ENCODE peak calls at places on chromosomes 5 and 9, in four cellular contexts. One of them, this sample, is unnamed.

GRCh38 chr5:110414360-110414759 is 312.1 kb downstream of the TMEM232 start:
- DNase-seq in SK-N-SH: no peak
- DNase-seq in GM12878: no peak
- DNase-seq in K562: no peak
- DNase-seq in this sample: peak; percentile 8

GRCh38 chr5:169099801-169100734 is 200.9 kb downstream of the SLIT3 start:
- DNase-seq in SK-N-SH: peak; percentile 73
- DNase-seq in GM12878: no peak
- DNase-seq in K562: no peak
- DNase-seq in this sample: no peak

GRCh38 chr9:119968837-119969707 is 599.8 kb upstream of the BRINP1 start:
- DNase-seq in K562: peak; percentile 73
- DNase-seq in SK-N-SH: peak; percentile 76
- DNase-seq in GM12878: no peak
- DNase-seq in this sample: peak; percentile 28

GRCh38 chr9:93183663-93184438 is at the start of gene WNK2:
- DNase-seq in GM12878: no peak
- DNase-seq in SK-N-SH: peak; percentile 96
- DNase-seq in K562: peak; percentile 98
- DNase-seq in this sample: no peak

GRCh38 chr5:180868960-180869359 is 7.9 kb upstream of the ZFP62 start:
- DNase-seq in SK-N-SH: peak; percentile 71
- DNase-seq in K562: peak; percentile 69
- DNase-seq in GM12878: peak; percentile 61
- DNase-seq in this sample: peak; percentile 66

GRCh38 chr5:72286798-72287197 is 33.2 kb downstream of the MRPS27 start:
- DNase-seq in GM12878: no peak
- DNase-seq in K562: no peak
- DNase-seq in SK-N-SH: no peak
- DNase-seq in this sample: no peak

GRCh38 chr5:32307769-32308194 is 5.0 kb downstream of the MTMR12 start:
- DNase-seq in GM12878: no peak
- DNase-seq in K562: no peak
- DNase-seq in SK-N-SH: no peak
- DNase-seq in this sample: no peak

GRCh38 chr9:35981704-35982103 is 23.8 kb upstream of the OR2S2 start:
- DNase-seq in SK-N-SH: no peak
- DNase-seq in K562: no peak
- DNase-seq in GM12878: no peak
- DNase-seq in this sample: no peak

GRCh38 chr9:123480096-123480495 is 124.1 kb downstream of the CRB2 start:
- DNase-seq in K562: no peak
- DNase-seq in GM12878: no peak
- DNase-seq in SK-N-SH: no peak
- DNase-seq in this sample: no peak

GRCh38 chr5:101306391-101307137 is 403.5 kb upstream of the ST8SIA4 start:
- DNase-seq in GM12878: no peak
- DNase-seq in K562: no peak
- DNase-seq in SK-N-SH: no peak
- DNase-seq in this sample: no peak

GRCh38 chr9:126379661-126380365 is 53.2 kb downstream of the MVB12B start:
- DNase-seq in K562: no peak
- DNase-seq in SK-N-SH: no peak
- DNase-seq in GM12878: no peak
- DNase-seq in this sample: no peak

GRCh38 chr9:135906291-135907005 is 898 bp downstream of the CAMSAP1 start:
- DNase-seq in SK-N-SH: peak; percentile 67
- DNase-seq in GM12878: no peak
- DNase-seq in K562: peak; percentile 51
- DNase-seq in this sample: no peak

GRCh38 chr5:176730815-176731475 is 79.4 kb upstream of the UNC5A start:
- DNase-seq in SK-N-SH: no peak
- DNase-seq in K562: no peak
- DNase-seq in GM12878: peak; percentile 7
- DNase-seq in this sample: no peak

GRCh38 chr9:92036411-92036746 is 78.8 kb downstream of the SPTLC1 start:
- DNase-seq in SK-N-SH: no peak
- DNase-seq in GM12878: no peak
- DNase-seq in K562: no peak
- DNase-seq in this sample: no peak

GRCh38 chr9:110802416-110803035 is 133.9 kb downstream of the MUSK start:
- DNase-seq in K562: no peak
- DNase-seq in SK-N-SH: no peak
- DNase-seq in GM12878: no peak
- DNase-seq in this sample: no peak

GRCh38 chr5:161544350-161544765 is 2.2 kb downstream of the GABRB2 start:
- DNase-seq in SK-N-SH: peak; percentile 61
- DNase-seq in GM12878: no peak
- DNase-seq in K562: peak; percentile 72
- DNase-seq in this sample: peak; percentile 30

GRCh38 chr9:79325501-79325900 is 246.3 kb upstream of the TLE4 start:
- DNase-seq in K562: no peak
- DNase-seq in SK-N-SH: no peak
- DNase-seq in GM12878: no peak
- DNase-seq in this sample: no peak

GRCh38 chr5:40962207-40962955 is 53.1 kb downstream of the C7 start:
- DNase-seq in K562: no peak
- DNase-seq in GM12878: no peak
- DNase-seq in SK-N-SH: no peak
- DNase-seq in this sample: no peak

GRCh38 chr5:96177303-96177869 is 215.7 kb upstream of the ELL2 start:
- DNase-seq in SK-N-SH: peak; percentile 15
- DNase-seq in K562: no peak
- DNase-seq in GM12878: peak; percentile 73
- DNase-seq in this sample: peak; percentile 40

DNA sequence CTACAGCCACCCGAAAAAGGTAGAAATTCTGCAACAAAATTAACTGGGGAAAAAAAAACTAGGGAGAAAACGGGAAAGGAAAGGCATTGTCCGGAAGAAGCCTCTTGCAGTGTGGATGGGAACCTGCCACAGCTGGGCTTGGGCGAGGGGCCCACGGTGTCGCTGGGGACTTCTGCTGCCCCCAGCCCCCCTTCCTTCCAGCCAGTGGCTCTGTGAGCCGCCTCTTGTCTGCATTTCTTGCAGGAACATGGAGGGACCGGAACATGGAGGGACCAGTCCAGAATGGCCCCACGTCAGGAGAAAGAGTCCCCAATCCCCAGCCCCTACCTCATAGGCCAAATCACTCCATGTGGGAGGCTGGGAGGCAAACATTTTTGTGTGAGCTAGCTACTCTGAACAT is 36.9 kb upstream of the EXOC3 start:
- DNase-seq in K562: no peak
- DNase-seq in GM12878: no peak
- DNase-seq in SK-N-SH: no peak
- DNase-seq in this sample: no peak
- TF ChIP-seq FOXM1 in K562: no peak
- TF ChIP-seq FOXM1 in GM12878: no peak
- TF ChIP-seq FOXM1 in SK-N-SH: no peak
- TF ChIP-seq FOXM1 in this sample: no peak

GRCh38 chr5:142881076-142881466 is 110.9 kb downstream of the ARHGAP26 start:
- DNase-seq in K562: no peak
- DNase-seq in SK-N-SH: no peak
- DNase-seq in GM12878: no peak
- DNase-seq in this sample: no peak
- H3K9ac ChIP-seq in K562: no peak overlapping the region
- H3K9ac ChIP-seq in SK-N-SH: no peak overlapping the region
- H3K9ac ChIP-seq in GM12878: no peak overlapping the region
- H3K9ac ChIP-seq in this sample: no peak overlapping the region

GRCh38 chr5:114504560-114504959 is 142.7 kb downstream of the KCNN2 start:
- DNase-seq in SK-N-SH: no peak
- DNase-seq in K562: no peak
- DNase-seq in GM12878: no peak
- DNase-seq in this sample: no peak
- TF ChIP-seq FOXM1 in SK-N-SH: no peak
- TF ChIP-seq FOXM1 in K562: no peak
- TF ChIP-seq FOXM1 in GM12878: no peak
- TF ChIP-seq FOXM1 in this sample: no peak

GRCh38 chr9:88072831-88073365 is 65.4 kb downstream of the SPATA31C2 start:
- DNase-seq in GM12878: no peak
- DNase-seq in K562: no peak
- DNase-seq in SK-N-SH: no peak
- DNase-seq in this sample: no peak

GRCh38 chr9:88077071-88077617 is 61.1 kb downstream of the SPATA31C2 start:
- DNase-seq in SK-N-SH: no peak
- DNase-seq in K562: no peak
- DNase-seq in GM12878: no peak
- DNase-seq in this sample: no peak

GRCh38 chr9:88076286-88077070 is 61.8 kb downstream of the SPATA31C2 start:
- DNase-seq in K562: peak; percentile 42
- DNase-seq in SK-N-SH: peak; percentile 91
- DNase-seq in GM12878: no peak
- DNase-seq in this sample: peak; percentile 50

GRCh38 chr9:88074931-88075330 is 63.3 kb downstream of the SPATA31C2 start:
- DNase-seq in SK-N-SH: no peak
- DNase-seq in GM12878: no peak
- DNase-seq in K562: no peak
- DNase-seq in this sample: no peak

GRCh38 chr9:88075966-88076285 is 62.3 kb downstream of the SPATA31C2 start:
- DNase-seq in GM12878: no peak
- DNase-seq in K562: no peak
- DNase-seq in SK-N-SH: no peak
- DNase-seq in this sample: no peak
- H3K9ac ChIP-seq in GM12878: no peak overlapping the region
- H3K9ac ChIP-seq in K562: no peak overlapping the region
- H3K9ac ChIP-seq in SK-N-SH: no peak overlapping the region
- H3K9ac ChIP-seq in this sample: no peak overlapping the region

GRCh38 chr5:9376363-9377117 is 169.3 kb downstream of the SEMA5A start:
- DNase-seq in K562: no peak
- DNase-seq in SK-N-SH: no peak
- DNase-seq in GM12878: no peak
- DNase-seq in this sample: no peak
- TF ChIP-seq FOXM1 in K562: no peak
- TF ChIP-seq FOXM1 in SK-N-SH: no peak
- TF ChIP-seq FOXM1 in GM12878: no peak
- TF ChIP-seq FOXM1 in this sample: no peak

DNA sequence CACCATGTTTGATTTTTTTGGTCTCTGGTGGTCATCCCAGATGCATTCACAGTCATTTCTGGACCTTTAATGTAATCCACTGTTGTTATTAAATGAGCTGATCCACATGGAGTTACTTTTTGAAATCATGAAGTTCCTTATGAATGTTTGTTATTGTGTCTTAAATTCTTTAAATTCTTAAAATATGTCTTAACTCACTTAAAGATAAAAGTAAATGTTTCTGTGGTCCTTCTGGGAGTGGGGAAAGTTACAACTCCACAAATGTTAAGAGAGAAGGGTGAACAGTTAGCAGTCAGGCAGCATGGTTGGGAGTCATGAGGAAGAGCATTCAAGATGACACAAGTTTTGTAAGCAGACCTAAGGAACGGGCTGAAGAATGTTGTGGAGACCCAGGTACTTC is 17.0 kb downstream of the SLC1A1 start:
- DNase-seq in K562: no peak
- DNase-seq in GM12878: no peak
- DNase-seq in SK-N-SH: no peak
- DNase-seq in this sample: no peak
- H3K9ac ChIP-seq in K562: no peak overlapping the region
- H3K9ac ChIP-seq in GM12878: no peak overlapping the region
- H3K9ac ChIP-seq in SK-N-SH: no peak overlapping the region
- H3K9ac ChIP-seq in this sample: no peak overlapping the region

DNA sequence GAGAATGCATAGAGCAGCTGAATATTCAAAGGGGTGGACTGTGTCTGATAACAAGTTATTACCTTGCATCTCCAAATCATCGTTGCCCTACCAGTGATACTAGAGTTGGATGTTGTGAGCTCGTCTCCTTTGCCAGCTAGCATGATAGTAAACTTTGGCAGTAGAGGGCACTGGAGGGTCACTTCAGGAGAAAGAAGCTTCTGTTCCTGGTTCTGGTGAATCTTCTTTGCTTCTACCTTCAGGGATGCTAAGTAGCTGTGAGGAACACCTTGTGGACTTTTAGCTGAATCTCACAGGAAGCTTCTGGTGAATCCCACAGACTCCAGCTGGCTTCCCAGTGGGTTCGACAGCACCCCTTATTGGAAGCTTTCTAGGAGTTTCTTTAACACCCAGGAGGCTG is 626.6 kb upstream of the SGCD start:
- DNase-seq in GM12878: no peak
- DNase-seq in SK-N-SH: no peak
- DNase-seq in K562: no peak
- DNase-seq in this sample: no peak
- TF ChIP-seq FOXM1 in GM12878: no peak
- TF ChIP-seq FOXM1 in SK-N-SH: no peak
- TF ChIP-seq FOXM1 in K562: no peak
- TF ChIP-seq FOXM1 in this sample: no peak

GRCh38 chr5:149410721-149411432 is 31.8 kb upstream of the IL17B start:
- DNase-seq in K562: no peak
- DNase-seq in SK-N-SH: no peak
- DNase-seq in GM12878: no peak
- DNase-seq in this sample: peak; percentile 30

GRCh38 chr5:149410071-149410470 is 31.0 kb upstream of the IL17B start:
- DNase-seq in SK-N-SH: no peak
- DNase-seq in GM12878: no peak
- DNase-seq in K562: no peak
- DNase-seq in this sample: no peak

GRCh38 chr5:149407331-149408251 is 28.5 kb upstream of the IL17B start:
- DNase-seq in SK-N-SH: no peak
- DNase-seq in K562: no peak
- DNase-seq in GM12878: no peak
- DNase-seq in this sample: no peak

GRCh38 chr5:149408252-149409099 is 29.4 kb upstream of the IL17B start:
- DNase-seq in K562: no peak
- DNase-seq in GM12878: no peak
- DNase-seq in SK-N-SH: no peak
- DNase-seq in this sample: no peak

GRCh38 chr5:149409268-149409948 is 30.3 kb upstream of the IL17B start:
- DNase-seq in K562: no peak
- DNase-seq in GM12878: no peak
- DNase-seq in SK-N-SH: no peak
- DNase-seq in this sample: no peak
- H3K9ac ChIP-seq in K562: no peak overlapping the region
- H3K9ac ChIP-seq in GM12878: no peak overlapping the region
- H3K9ac ChIP-seq in SK-N-SH: peak overlapping the region; percentile 62
- H3K9ac ChIP-seq in this sample: no peak overlapping the region

This sample was measured in HepG2.